ENCODE peak calls at places on chromosomes 11 and 22, in six cellular contexts. C is coronary artery; Q is fibroblast of mammary gland; Z is neural crest cell; I is endothelial cell; T is CD8-positive, alpha-beta T cell. E is an unnamed sample.

GRCh38 chr11:23078289-23078971 is 218.2 kb upstream of the CCDC179 start:
- DNase-seq in T (no peak), C (no peak), Z (no peak), Q (peak), I (no peak), E (no peak)

GRCh38 chr11:88886796-88887195 is 179.0 kb downstream of the GRM5 start:
- DNase-seq in Z (peak), T (peak), I (peak), C (no peak), Q (peak), E (peak)

GRCh38 chr22:39478461-39478860 is 21.6 kb downstream of the MGAT3 start:
- DNase-seq in Q (no peak), T (no peak), I (peak), Z (no peak), C (no peak), E (no peak)

GRCh38 chr11:105057432-105057831 is 12.3 kb upstream of the CARD16 start:
- DNase-seq in I (no peak), C (no peak), Q (no peak), T (no peak), Z (no peak), E (no peak)

GRCh38 chr22:29625090-29625825 is 21.8 kb downstream of the NF2 start:
- DNase-seq in I (peak), Z (peak), T (no peak), C (no peak), Q (peak), E (peak)

GRCh38 chr22:22813126-22814075 is 74.2 kb upstream of the IGLL5 start:
- DNase-seq in C (no peak), T (peak), Z (no peak), I (no peak), Q (no peak), E (no peak)

GRCh38 chr22:18005201-18005926 is 19.0 kb downstream of the MICAL3 start:
- DNase-seq in C (no peak), Z (no peak), Q (no peak), T (no peak), I (no peak), E (no peak)

GRCh38 chr11:45339754-45340519 is 53.8 kb upstream of the SYT13 start:
- DNase-seq in I (peak), Z (peak), Q (peak), C (peak), T (peak), E (peak)

GRCh38 chr11:60710482-60710881 is 11.1 kb downstream of the MS4A8 start:
- DNase-seq in C (no peak), T (no peak), Z (no peak), Q (no peak), I (peak), E (no peak)
- TF ChIP-seq CTCF in C (no peak), T (no peak), Z (peak), Q (no peak), I (peak), E (no peak)

DNA sequence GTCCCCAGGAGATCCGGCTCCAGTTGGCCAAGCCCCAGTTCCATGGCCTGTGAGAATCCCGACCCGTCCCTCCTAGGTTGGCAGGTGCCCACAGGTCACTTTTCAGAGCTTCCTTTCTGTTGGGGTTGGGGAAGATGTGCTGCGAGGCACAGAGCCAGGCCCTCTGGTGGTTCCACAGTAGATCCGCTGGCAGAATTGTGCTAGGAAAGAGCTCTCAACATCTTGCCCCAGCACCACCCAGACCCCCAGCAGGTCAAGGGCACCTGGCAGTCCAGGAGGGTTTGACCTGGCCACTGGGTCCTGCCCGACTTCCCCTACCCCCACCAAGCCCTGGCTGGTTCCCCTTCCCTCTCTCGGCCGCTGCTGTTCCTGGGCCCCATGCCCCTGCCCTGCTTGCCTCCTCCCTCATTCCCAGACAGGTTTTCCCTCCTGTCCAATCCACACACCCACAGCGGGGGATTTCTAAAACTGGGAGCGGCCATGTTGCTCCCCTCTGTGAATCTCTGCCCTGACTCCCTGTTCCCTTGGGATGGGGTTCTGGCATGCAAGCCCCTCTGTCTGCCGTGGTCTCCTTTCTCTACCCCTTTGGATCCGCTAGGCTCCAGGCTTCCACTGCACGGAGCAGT is 26.2 kb upstream of the GCAT start:
- DNase-seq in I (no peak), Z (no peak), C (no peak), Q (peak), T (no peak), E (no peak)
- TF ChIP-seq CTCF in I (no peak), Z (peak), C (no peak), Q (peak), T (no peak), E (peak)

GRCh38 chr11:60252709-60253108 is 9.8 kb upstream of the MS4A4E start:
- DNase-seq in Q (no peak), Z (no peak), T (no peak), C (no peak), I (no peak), E (no peak)

GRCh38 chr11:60252208-60252566 is 9.2 kb upstream of the MS4A4E start:
- DNase-seq in Z (no peak), C (no peak), I (no peak), Q (no peak), T (no peak), E (no peak)

DNA sequence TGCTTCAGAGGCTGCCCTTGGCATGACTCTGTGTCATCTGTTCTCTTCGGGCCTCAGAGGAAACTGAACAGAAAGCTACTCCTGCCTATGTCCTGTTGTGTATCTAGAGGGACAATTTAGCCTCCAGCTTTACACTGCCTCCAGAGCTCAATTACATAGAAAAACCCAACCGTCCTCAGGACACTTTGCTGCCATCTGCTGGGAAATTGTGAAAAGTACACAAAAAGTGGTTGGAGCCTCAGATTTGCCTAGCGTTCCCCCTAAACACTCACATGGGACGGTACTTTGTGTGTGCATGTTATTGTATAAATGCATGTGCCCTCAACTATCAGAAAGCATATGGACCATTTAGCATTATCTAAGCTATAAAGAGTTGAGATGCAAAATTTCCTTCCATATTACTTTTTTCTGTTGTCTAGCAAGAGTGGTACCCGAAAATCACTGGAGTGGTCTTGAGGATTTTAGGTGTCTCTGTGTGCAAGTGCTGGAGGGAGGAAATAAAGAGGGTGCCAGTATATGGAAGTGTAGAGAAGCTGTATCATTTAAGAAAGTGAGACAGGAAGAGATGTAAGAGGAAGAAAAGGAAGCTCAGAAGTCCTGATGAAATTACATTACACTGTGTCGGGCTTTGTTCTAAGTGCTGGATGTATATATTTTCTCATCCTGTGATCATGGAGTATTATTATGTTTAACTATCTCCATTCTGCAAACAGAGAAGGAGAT is 8.7 kb upstream of the MS4A4E start:
- DNase-seq in T (no peak), C (no peak), Z (peak), Q (no peak), I (no peak), E (peak)
- TF ChIP-seq CTCF in T (peak), C (no peak), Z (peak), Q (no peak), I (no peak), E (peak)

GRCh38 chr11:84524422-84525051 is 1102.6 kb downstream of the DLG2 start:
- DNase-seq in C (no peak), T (no peak), I (no peak), Z (no peak), Q (peak), E (peak)

GRCh38 chr11:84522331-84522730 is 1104.8 kb downstream of the DLG2 start:
- DNase-seq in C (no peak), Q (peak), Z (no peak), T (no peak), I (no peak), E (no peak)

DNA sequence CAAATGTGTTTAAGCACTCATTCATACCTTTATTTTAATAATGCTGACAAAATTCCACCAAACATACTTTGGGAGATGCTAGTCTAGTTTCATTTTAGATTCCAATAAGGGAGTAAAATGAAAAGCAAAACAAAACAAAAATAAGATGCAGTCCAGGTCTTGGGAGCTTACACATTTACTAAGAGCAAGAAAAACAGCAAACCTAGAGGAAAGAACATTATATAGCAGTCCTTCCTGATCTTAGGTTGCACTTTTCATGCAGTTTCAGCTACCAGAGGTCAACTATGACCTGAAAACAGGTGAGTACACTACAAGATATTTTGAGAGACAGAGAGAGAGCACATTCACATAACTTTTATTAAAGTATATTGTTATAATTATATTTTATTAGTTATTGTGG is 1100.9 kb downstream of the DLG2 start:
- DNase-seq in C (no peak), T (no peak), Z (no peak), Q (no peak), I (no peak), E (no peak)
- TF ChIP-seq CTCF in C (no peak), T (no peak), Z (no peak), Q (peak), I (no peak), E (no peak)

GRCh38 chr11:10407749-10408472 is 47.2 kb upstream of the AMPD3 start:
- DNase-seq in Z (no peak), I (no peak), T (no peak), Q (no peak), C (no peak), E (no peak)

GRCh38 chr11:10410106-10410843 is 44.8 kb upstream of the AMPD3 start:
- DNase-seq in C (no peak), Q (no peak), Z (no peak), I (no peak), T (no peak), E (no peak)

GRCh38 chr11:10410844-10411200 is 44.2 kb upstream of the AMPD3 start:
- DNase-seq in Z (no peak), T (no peak), C (no peak), I (no peak), Q (no peak), E (no peak)

GRCh38 chr11:10407055-10407454 is 48.0 kb upstream of the AMPD3 start:
- DNase-seq in C (no peak), Z (no peak), Q (peak), I (no peak), T (no peak), E (no peak)

DNA sequence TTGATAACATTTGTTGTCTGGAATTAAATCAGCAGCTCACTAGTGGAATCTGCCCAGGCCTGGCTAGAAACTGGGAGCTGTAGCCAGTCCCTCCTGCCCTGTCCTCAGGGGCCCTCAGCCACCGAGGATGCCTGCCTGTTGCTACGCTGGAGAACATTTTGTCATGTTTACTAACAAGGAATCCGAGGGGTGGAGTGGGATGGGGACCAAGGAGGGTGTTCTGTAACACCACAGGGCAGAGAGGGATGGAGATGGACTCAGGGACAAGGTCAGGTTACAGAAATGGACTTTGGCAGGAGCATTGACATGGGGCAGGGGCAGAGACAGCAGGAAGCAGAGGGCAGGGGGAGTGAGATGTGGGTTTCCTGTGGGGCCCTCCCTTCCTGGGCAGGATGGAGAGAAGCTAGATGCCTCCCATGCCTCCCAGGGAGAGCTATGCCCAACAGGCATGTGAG is 45.8 kb upstream of the AMPD3 start:
- DNase-seq in T (no peak), C (no peak), Q (no peak), I (no peak), Z (no peak), E (no peak)
- TF ChIP-seq CTCF in T (no peak), C (no peak), Q (no peak), I (no peak), Z (no peak), E (no peak)

GRCh38 chr22:20216863-20217499 is 51.1 kb downstream of the RTN4R start:
- DNase-seq in C (no peak), Q (no peak), T (no peak), I (no peak), Z (no peak), E (no peak)

GRCh38 chr22:20214853-20215252 is 53.3 kb downstream of the RTN4R start:
- DNase-seq in I (no peak), T (no peak), Z (no peak), C (no peak), Q (no peak), E (no peak)

GRCh38 chr22:20217563-20217962 is 50.6 kb downstream of the RTN4R start:
- DNase-seq in I (no peak), Q (no peak), T (no peak), C (no peak), Z (no peak), E (no peak)

GRCh38 chr22:20213833-20214708 is 54.0 kb downstream of the RTN4R start:
- DNase-seq in Z (no peak), C (no peak), Q (no peak), I (no peak), T (no peak), E (peak)

GRCh38 chr22:20215742-20216141 is 52.4 kb downstream of the RTN4R start:
- DNase-seq in T (no peak), Z (no peak), C (no peak), I (no peak), Q (no peak), E (no peak)
- TF ChIP-seq CTCF in T (no peak), Z (no peak), C (no peak), I (no peak), Q (no peak), E (peak)

DNA sequence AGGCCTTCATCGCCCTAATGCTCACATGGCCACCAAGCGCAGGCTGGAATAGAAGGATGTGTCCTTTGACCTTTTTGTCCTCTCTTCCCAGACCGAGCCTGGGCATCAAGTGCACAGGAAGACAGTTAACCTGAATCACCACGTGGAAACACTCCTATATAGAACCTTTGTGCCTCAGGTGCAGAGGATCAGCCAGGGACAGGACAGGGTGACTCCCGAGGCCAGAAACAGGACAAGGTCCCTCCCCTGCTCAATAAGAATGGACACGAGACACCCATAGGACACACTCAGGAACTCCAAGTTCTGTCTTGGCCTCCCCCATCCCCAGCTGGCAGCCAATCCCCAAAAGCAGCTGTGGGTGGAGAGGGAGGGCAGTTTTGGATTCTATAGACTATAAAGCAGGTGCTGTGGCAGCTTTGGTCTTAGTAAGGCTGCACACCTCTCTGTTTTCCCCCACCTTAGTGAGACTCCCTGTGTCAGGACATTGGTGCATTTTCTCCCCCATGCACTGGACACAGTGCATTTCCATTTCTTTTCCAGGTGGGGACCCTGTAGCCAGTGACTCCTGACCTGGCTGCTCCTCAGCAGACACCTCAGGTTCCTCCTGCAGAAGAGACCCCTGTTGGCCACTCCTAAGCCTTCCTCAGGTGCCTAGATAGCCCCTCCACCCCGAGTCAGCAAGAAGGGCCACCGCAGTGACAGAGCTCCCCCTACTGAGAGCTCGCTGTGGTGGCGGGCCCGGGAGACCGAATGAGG is 43.6 kb upstream of the POU2AF1 start:
- DNase-seq in T (peak), Z (peak), C (no peak), I (peak), Q (peak), E (peak)
- TF ChIP-seq CTCF in T (peak), Z (peak), C (peak), I (peak), Q (peak), E (peak)

DNA sequence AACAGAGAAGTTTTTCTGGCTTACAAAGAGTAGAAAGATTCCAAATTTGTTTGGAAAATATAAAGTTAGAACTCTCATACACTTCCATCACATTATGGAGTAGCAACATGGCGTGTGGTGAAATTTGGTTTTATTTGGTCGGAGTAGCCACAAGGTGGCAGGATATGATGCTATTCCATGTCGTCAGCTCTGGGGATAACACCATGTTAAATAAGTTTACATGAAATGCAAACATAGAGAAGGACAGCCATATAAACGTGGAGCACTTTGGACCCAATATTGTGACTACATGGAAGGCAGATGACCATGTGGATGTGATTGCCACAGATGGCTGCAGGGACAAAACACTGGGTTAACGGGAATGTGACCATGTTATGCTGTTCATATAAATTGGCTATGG is 21.1 kb downstream of the OR5M11 start:
- DNase-seq in Z (no peak), Q (no peak), C (no peak), I (no peak), T (no peak), E (peak)
- TF ChIP-seq CTCF in Z (peak), Q (no peak), C (no peak), I (peak), T (no peak), E (peak)

GRCh38 chr11:86637976-86638375 is 34.4 kb downstream of the ME3 start:
- DNase-seq in I (no peak), Q (peak), Z (no peak), C (no peak), T (no peak), E (peak)

GRCh38 chr11:86644291-86644690 is 28.1 kb downstream of the ME3 start:
- DNase-seq in Z (no peak), T (no peak), Q (peak), I (no peak), C (no peak), E (no peak)

GRCh38 chr11:86638673-86639072 is 33.7 kb downstream of the ME3 start:
- DNase-seq in Q (no peak), I (no peak), T (no peak), Z (no peak), C (no peak), E (no peak)

GRCh38 chr11:86639172-86639571 is 33.2 kb downstream of the ME3 start:
- DNase-seq in C (no peak), I (no peak), Q (peak), Z (no peak), T (no peak), E (no peak)

DNA sequence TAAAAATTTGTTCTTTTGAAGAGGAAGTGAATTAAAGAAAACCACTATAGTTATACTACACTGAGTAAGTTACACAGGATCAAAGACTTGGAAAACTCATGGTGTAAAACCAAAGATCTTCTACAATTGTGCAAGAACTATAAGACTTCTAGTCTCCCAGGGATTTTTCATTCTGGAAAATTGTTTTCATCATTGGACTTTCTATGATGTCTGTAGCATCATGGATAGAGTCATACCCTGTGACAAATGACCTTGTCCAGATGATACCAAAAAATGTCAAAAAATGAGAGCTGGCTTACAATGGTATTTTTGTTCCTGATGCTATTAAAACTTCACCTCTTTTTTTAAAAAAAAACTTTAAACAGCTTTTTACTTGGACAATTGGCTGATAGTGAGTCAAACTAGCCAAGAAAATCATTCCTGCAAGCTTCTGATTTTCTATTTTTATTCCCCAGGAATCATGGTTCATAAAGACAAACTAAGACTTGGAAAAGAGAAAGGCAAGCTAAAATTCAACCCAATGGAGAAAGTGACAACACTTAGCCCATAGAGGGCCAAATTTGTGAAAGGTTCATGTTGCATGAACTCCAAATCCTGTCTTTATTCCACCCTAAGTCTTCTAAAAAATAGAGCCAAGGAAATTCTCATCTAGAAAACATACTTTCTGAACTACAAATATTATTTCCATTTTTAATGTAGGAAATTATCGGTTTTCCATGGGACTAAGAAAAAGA is 30.7 kb downstream of the ME3 start:
- DNase-seq in C (no peak), Q (no peak), T (no peak), Z (no peak), I (no peak), E (no peak)
- TF ChIP-seq CTCF in C (no peak), Q (no peak), T (no peak), Z (no peak), I (no peak), E (no peak)